ENCODE peak calls at places on chromosomes 7 and 10, in six cellular contexts. One of them, this sample, is unnamed.

GRCh38 chr10:46273506-46274477 is 13.0 kb upstream of the ANTXRL start:
- DNase-seq in activated CD4-positive, alpha-beta T cell treated with anti-CD3 and anti-CD28 coated beads, Interleukin-2, amount 50 U/mL, for 1 hour: no peak
- DNase-seq in AG08395: no peak
- DNase-seq in stimulated activated CD4-positive, alpha-beta T cell treated with anti-CD3 and anti-CD28 coated beads, Interleukin-2, amount 100 ng/mL, for 48 hours: no peak
- DNase-seq in left colon: no peak
- DNase-seq in HFFc6: no peak
- DNase-seq in this sample: no peak

GRCh38 chr10:70634011-70634410 is 31.5 kb upstream of the PRF1 start:
- DNase-seq in AG08395: no peak
- DNase-seq in HFFc6: no peak
- DNase-seq in activated CD4-positive, alpha-beta T cell treated with anti-CD3 and anti-CD28 coated beads, Interleukin-2, amount 50 U/mL, for 1 hour: no peak
- DNase-seq in left colon: no peak
- DNase-seq in stimulated activated CD4-positive, alpha-beta T cell treated with anti-CD3 and anti-CD28 coated beads, Interleukin-2, amount 100 ng/mL, for 48 hours: no peak
- DNase-seq in this sample: no peak

GRCh38 chr7:142557971-142558582 is 191.2 kb upstream of the PRSS1 start:
- DNase-seq in HFFc6: peak
- DNase-seq in stimulated activated CD4-positive, alpha-beta T cell treated with anti-CD3 and anti-CD28 coated beads, Interleukin-2, amount 100 ng/mL, for 48 hours: peak
- DNase-seq in AG08395: peak
- DNase-seq in activated CD4-positive, alpha-beta T cell treated with anti-CD3 and anti-CD28 coated beads, Interleukin-2, amount 50 U/mL, for 1 hour: peak
- DNase-seq in left colon: peak
- DNase-seq in this sample: no peak

GRCh38 chr10:118330295-118331076 is 11.6 kb downstream of the FAM204A start:
- DNase-seq in stimulated activated CD4-positive, alpha-beta T cell treated with anti-CD3 and anti-CD28 coated beads, Interleukin-2, amount 100 ng/mL, for 48 hours: no peak
- DNase-seq in left colon: no peak
- DNase-seq in activated CD4-positive, alpha-beta T cell treated with anti-CD3 and anti-CD28 coated beads, Interleukin-2, amount 50 U/mL, for 1 hour: no peak
- DNase-seq in AG08395: no peak
- DNase-seq in HFFc6: no peak
- DNase-seq in this sample: no peak

GRCh38 chr7:70787275-70787674 is 344.7 kb upstream of the GALNT17 start:
- DNase-seq in stimulated activated CD4-positive, alpha-beta T cell treated with anti-CD3 and anti-CD28 coated beads, Interleukin-2, amount 100 ng/mL, for 48 hours: no peak
- DNase-seq in activated CD4-positive, alpha-beta T cell treated with anti-CD3 and anti-CD28 coated beads, Interleukin-2, amount 50 U/mL, for 1 hour: no peak
- DNase-seq in AG08395: no peak
- DNase-seq in HFFc6: no peak
- DNase-seq in left colon: no peak
- DNase-seq in this sample: no peak

GRCh38 chr7:43311694-43312093 is 199.2 kb downstream of the HECW1 start:
- DNase-seq in AG08395: no peak
- DNase-seq in left colon: no peak
- DNase-seq in HFFc6: no peak
- DNase-seq in stimulated activated CD4-positive, alpha-beta T cell treated with anti-CD3 and anti-CD28 coated beads, Interleukin-2, amount 100 ng/mL, for 48 hours: no peak
- DNase-seq in activated CD4-positive, alpha-beta T cell treated with anti-CD3 and anti-CD28 coated beads, Interleukin-2, amount 50 U/mL, for 1 hour: no peak
- DNase-seq in this sample: no peak

GRCh38 chr10:118844731-118845573 is 90.2 kb upstream of the CACUL1 start:
- DNase-seq in stimulated activated CD4-positive, alpha-beta T cell treated with anti-CD3 and anti-CD28 coated beads, Interleukin-2, amount 100 ng/mL, for 48 hours: no peak
- DNase-seq in AG08395: no peak
- DNase-seq in activated CD4-positive, alpha-beta T cell treated with anti-CD3 and anti-CD28 coated beads, Interleukin-2, amount 50 U/mL, for 1 hour: no peak
- DNase-seq in HFFc6: no peak
- DNase-seq in left colon: no peak
- DNase-seq in this sample: no peak

GRCh38 chr10:69061305-69062161 is 26.4 kb upstream of the SRGN start:
- DNase-seq in HFFc6: peak
- DNase-seq in left colon: peak
- DNase-seq in activated CD4-positive, alpha-beta T cell treated with anti-CD3 and anti-CD28 coated beads, Interleukin-2, amount 50 U/mL, for 1 hour: peak
- DNase-seq in stimulated activated CD4-positive, alpha-beta T cell treated with anti-CD3 and anti-CD28 coated beads, Interleukin-2, amount 100 ng/mL, for 48 hours: no peak
- DNase-seq in AG08395: peak
- DNase-seq in this sample: peak

GRCh38 chr10:4688168-4688567 is 137.8 kb upstream of the AKR1E2 start:
- DNase-seq in activated CD4-positive, alpha-beta T cell treated with anti-CD3 and anti-CD28 coated beads, Interleukin-2, amount 50 U/mL, for 1 hour: no peak
- DNase-seq in AG08395: no peak
- DNase-seq in stimulated activated CD4-positive, alpha-beta T cell treated with anti-CD3 and anti-CD28 coated beads, Interleukin-2, amount 100 ng/mL, for 48 hours: no peak
- DNase-seq in left colon: no peak
- DNase-seq in HFFc6: no peak
- DNase-seq in this sample: no peak

GRCh38 chr7:80781561-80781979 is 137.3 kb downstream of the SEMA3C start:
- DNase-seq in HFFc6: peak
- DNase-seq in stimulated activated CD4-positive, alpha-beta T cell treated with anti-CD3 and anti-CD28 coated beads, Interleukin-2, amount 100 ng/mL, for 48 hours: no peak
- DNase-seq in left colon: no peak
- DNase-seq in AG08395: peak
- DNase-seq in activated CD4-positive, alpha-beta T cell treated with anti-CD3 and anti-CD28 coated beads, Interleukin-2, amount 50 U/mL, for 1 hour: no peak
- DNase-seq in this sample: no peak

GRCh38 chr10:48819806-48820205 is 119.8 kb downstream of the LRRC18 start:
- DNase-seq in activated CD4-positive, alpha-beta T cell treated with anti-CD3 and anti-CD28 coated beads, Interleukin-2, amount 50 U/mL, for 1 hour: no peak
- DNase-seq in left colon: no peak
- DNase-seq in HFFc6: no peak
- DNase-seq in stimulated activated CD4-positive, alpha-beta T cell treated with anti-CD3 and anti-CD28 coated beads, Interleukin-2, amount 100 ng/mL, for 48 hours: no peak
- DNase-seq in AG08395: peak
- DNase-seq in this sample: no peak

GRCh38 chr7:143360788-143361551 is 1.5 kb downstream of the FAM131B start:
- DNase-seq in HFFc6: no peak
- DNase-seq in left colon: no peak
- DNase-seq in stimulated activated CD4-positive, alpha-beta T cell treated with anti-CD3 and anti-CD28 coated beads, Interleukin-2, amount 100 ng/mL, for 48 hours: no peak
- DNase-seq in activated CD4-positive, alpha-beta T cell treated with anti-CD3 and anti-CD28 coated beads, Interleukin-2, amount 50 U/mL, for 1 hour: no peak
- DNase-seq in AG08395: no peak
- DNase-seq in this sample: no peak

This sample was measured in left lung.